ENCODE peak calls at places on chromosomes 4 and X, in six cellular contexts. One of them, this sample, is unnamed.

GRCh38 chrX:4379071-4379470 is 665.6 kb upstream of the PRKX start:
- DNase-seq in hepatocyte: peak
- DNase-seq in endothelial cell of umbilical vein: no peak
- DNase-seq in endodermal cell: no peak
- DNase-seq in fibroblast of gingiva: no peak
- DNase-seq in stimulated activated CD4-positive, alpha-beta T cell treated with anti-CD3 and anti-CD28 coated beads, Interleukin-4, amount 100 ng/mL, for 24 hours: no peak
- DNase-seq in this sample: no peak

GRCh38 chr4:38526412-38526811 is 137.6 kb upstream of the KLF3 start:
- DNase-seq in hepatocyte: no peak
- DNase-seq in endothelial cell of umbilical vein: no peak
- DNase-seq in endodermal cell: no peak
- DNase-seq in fibroblast of gingiva: no peak
- DNase-seq in stimulated activated CD4-positive, alpha-beta T cell treated with anti-CD3 and anti-CD28 coated beads, Interleukin-4, amount 100 ng/mL, for 24 hours: no peak
- DNase-seq in this sample: no peak

GRCh38 chr4:186820371-186820990 is 96.8 kb upstream of the FAT1 start:
- DNase-seq in hepatocyte: peak
- DNase-seq in endothelial cell of umbilical vein: peak
- DNase-seq in endodermal cell: no peak
- DNase-seq in fibroblast of gingiva: peak
- DNase-seq in stimulated activated CD4-positive, alpha-beta T cell treated with anti-CD3 and anti-CD28 coated beads, Interleukin-4, amount 100 ng/mL, for 24 hours: no peak
- DNase-seq in this sample: no peak

GRCh38 chrX:68511255-68511654 is 12.4 kb downstream of the YIPF6 start:
- DNase-seq in hepatocyte: peak
- DNase-seq in endothelial cell of umbilical vein: peak
- DNase-seq in endodermal cell: peak
- DNase-seq in fibroblast of gingiva: peak
- DNase-seq in stimulated activated CD4-positive, alpha-beta T cell treated with anti-CD3 and anti-CD28 coated beads, Interleukin-4, amount 100 ng/mL, for 24 hours: peak
- DNase-seq in this sample: peak

GRCh38 chrX:281166-281999 is at the start of gene PLCXD1:
- DNase-seq in hepatocyte: peak
- DNase-seq in endothelial cell of umbilical vein: no peak
- DNase-seq in endodermal cell: peak
- DNase-seq in fibroblast of gingiva: no peak
- DNase-seq in stimulated activated CD4-positive, alpha-beta T cell treated with anti-CD3 and anti-CD28 coated beads, Interleukin-4, amount 100 ng/mL, for 24 hours: no peak
- DNase-seq in this sample: no peak

GRCh38 chrX:40439625-40440532 is 140.9 kb upstream of the ATP6AP2 start:
- DNase-seq in hepatocyte: no peak
- DNase-seq in endothelial cell of umbilical vein: no peak
- DNase-seq in endodermal cell: no peak
- DNase-seq in fibroblast of gingiva: no peak
- DNase-seq in stimulated activated CD4-positive, alpha-beta T cell treated with anti-CD3 and anti-CD28 coated beads, Interleukin-4, amount 100 ng/mL, for 24 hours: no peak
- DNase-seq in this sample: no peak

GRCh38 chr4:165630671-165631070 is 242.4 kb upstream of the TLL1 start:
- DNase-seq in hepatocyte: no peak
- DNase-seq in endothelial cell of umbilical vein: no peak
- DNase-seq in endodermal cell: no peak
- DNase-seq in fibroblast of gingiva: no peak
- DNase-seq in stimulated activated CD4-positive, alpha-beta T cell treated with anti-CD3 and anti-CD28 coated beads, Interleukin-4, amount 100 ng/mL, for 24 hours: no peak
- DNase-seq in this sample: no peak

GRCh38 chr4:24752140-24752539 is 43.2 kb upstream of the SOD3 start:
- DNase-seq in hepatocyte: no peak
- DNase-seq in endothelial cell of umbilical vein: no peak
- DNase-seq in endodermal cell: no peak
- DNase-seq in fibroblast of gingiva: no peak
- DNase-seq in stimulated activated CD4-positive, alpha-beta T cell treated with anti-CD3 and anti-CD28 coated beads, Interleukin-4, amount 100 ng/mL, for 24 hours: no peak
- DNase-seq in this sample: no peak

GRCh38 chrX:100731441-100732281 is at the start of gene SYTL4:
- DNase-seq in hepatocyte: peak
- DNase-seq in endothelial cell of umbilical vein: peak
- DNase-seq in endodermal cell: peak
- DNase-seq in fibroblast of gingiva: peak
- DNase-seq in stimulated activated CD4-positive, alpha-beta T cell treated with anti-CD3 and anti-CD28 coated beads, Interleukin-4, amount 100 ng/mL, for 24 hours: no peak
- DNase-seq in this sample: no peak

GRCh38 chrX:11934089-11934488 is 176.1 kb downstream of the MSL3 start:
- DNase-seq in hepatocyte: no peak
- DNase-seq in endothelial cell of umbilical vein: no peak
- DNase-seq in endodermal cell: no peak
- DNase-seq in fibroblast of gingiva: no peak
- DNase-seq in stimulated activated CD4-positive, alpha-beta T cell treated with anti-CD3 and anti-CD28 coated beads, Interleukin-4, amount 100 ng/mL, for 24 hours: no peak
- DNase-seq in this sample: no peak

GRCh38 chr4:2786152-2786671 is 6.7 kb upstream of the SH3BP2 start:
- DNase-seq in hepatocyte: no peak
- DNase-seq in endothelial cell of umbilical vein: no peak
- DNase-seq in endodermal cell: no peak
- DNase-seq in fibroblast of gingiva: no peak
- DNase-seq in stimulated activated CD4-positive, alpha-beta T cell treated with anti-CD3 and anti-CD28 coated beads, Interleukin-4, amount 100 ng/mL, for 24 hours: peak
- DNase-seq in this sample: no peak

GRCh38 chr4:153045111-153045982 is 109.2 kb downstream of the FHDC1 start:
- DNase-seq in hepatocyte: no peak
- DNase-seq in endothelial cell of umbilical vein: no peak
- DNase-seq in endodermal cell: no peak
- DNase-seq in fibroblast of gingiva: no peak
- DNase-seq in stimulated activated CD4-positive, alpha-beta T cell treated with anti-CD3 and anti-CD28 coated beads, Interleukin-4, amount 100 ng/mL, for 24 hours: no peak
- DNase-seq in this sample: no peak

GRCh38 chr4:87120411-87121162 is 99.8 kb downstream of the KLHL8 start:
- DNase-seq in hepatocyte: peak
- DNase-seq in endothelial cell of umbilical vein: peak
- DNase-seq in endodermal cell: no peak
- DNase-seq in fibroblast of gingiva: no peak
- DNase-seq in stimulated activated CD4-positive, alpha-beta T cell treated with anti-CD3 and anti-CD28 coated beads, Interleukin-4, amount 100 ng/mL, for 24 hours: no peak
- DNase-seq in this sample: no peak

GRCh38 chr4:10245761-10246160 is 129.2 kb upstream of the WDR1 start:
- DNase-seq in hepatocyte: no peak
- DNase-seq in endothelial cell of umbilical vein: no peak
- DNase-seq in endodermal cell: no peak
- DNase-seq in fibroblast of gingiva: no peak
- DNase-seq in stimulated activated CD4-positive, alpha-beta T cell treated with anti-CD3 and anti-CD28 coated beads, Interleukin-4, amount 100 ng/mL, for 24 hours: no peak
- DNase-seq in this sample: no peak

GRCh38 chr4:17619416-17620105 is 5.1 kb downstream of the MED28 start:
- DNase-seq in hepatocyte: no peak
- DNase-seq in endothelial cell of umbilical vein: no peak
- DNase-seq in endodermal cell: no peak
- DNase-seq in fibroblast of gingiva: peak
- DNase-seq in stimulated activated CD4-positive, alpha-beta T cell treated with anti-CD3 and anti-CD28 coated beads, Interleukin-4, amount 100 ng/mL, for 24 hours: no peak
- DNase-seq in this sample: no peak

GRCh38 chr4:3665360-3665891 is 100.8 kb upstream of the ADRA2C start:
- DNase-seq in hepatocyte: no peak
- DNase-seq in endothelial cell of umbilical vein: no peak
- DNase-seq in endodermal cell: no peak
- DNase-seq in fibroblast of gingiva: no peak
- DNase-seq in stimulated activated CD4-positive, alpha-beta T cell treated with anti-CD3 and anti-CD28 coated beads, Interleukin-4, amount 100 ng/mL, for 24 hours: no peak
- DNase-seq in this sample: no peak

GRCh38 chrX:110259065-110259559 is 58.8 kb downstream of the AMMECR1 start:
- DNase-seq in hepatocyte: no peak
- DNase-seq in endothelial cell of umbilical vein: no peak
- DNase-seq in endodermal cell: no peak
- DNase-seq in fibroblast of gingiva: no peak
- DNase-seq in stimulated activated CD4-positive, alpha-beta T cell treated with anti-CD3 and anti-CD28 coated beads, Interleukin-4, amount 100 ng/mL, for 24 hours: no peak
- DNase-seq in this sample: no peak

GRCh38 chr4:155758500-155759371 is at the start of gene GUCY1B1:
- DNase-seq in hepatocyte: peak
- DNase-seq in endothelial cell of umbilical vein: peak
- DNase-seq in endodermal cell: peak
- DNase-seq in fibroblast of gingiva: peak
- DNase-seq in stimulated activated CD4-positive, alpha-beta T cell treated with anti-CD3 and anti-CD28 coated beads, Interleukin-4, amount 100 ng/mL, for 24 hours: peak
- DNase-seq in this sample: peak

GRCh38 chr4:131052646-131053045 is 1956.7 kb downstream of the C4orf33 start:
- DNase-seq in hepatocyte: peak
- DNase-seq in endothelial cell of umbilical vein: no peak
- DNase-seq in endodermal cell: no peak
- DNase-seq in fibroblast of gingiva: peak
- DNase-seq in stimulated activated CD4-positive, alpha-beta T cell treated with anti-CD3 and anti-CD28 coated beads, Interleukin-4, amount 100 ng/mL, for 24 hours: no peak
- DNase-seq in this sample: no peak

GRCh38 chr4:161206528-161207080 is 957.2 kb downstream of the FSTL5 start:
- DNase-seq in hepatocyte: no peak
- DNase-seq in endothelial cell of umbilical vein: no peak
- DNase-seq in endodermal cell: no peak
- DNase-seq in fibroblast of gingiva: no peak
- DNase-seq in stimulated activated CD4-positive, alpha-beta T cell treated with anti-CD3 and anti-CD28 coated beads, Interleukin-4, amount 100 ng/mL, for 24 hours: no peak
- DNase-seq in this sample: no peak

GRCh38 chrX:41589634-41590270 is 99.0 kb upstream of the GPR34 start:
- DNase-seq in hepatocyte: peak
- DNase-seq in endothelial cell of umbilical vein: no peak
- DNase-seq in endodermal cell: no peak
- DNase-seq in fibroblast of gingiva: peak
- DNase-seq in stimulated activated CD4-positive, alpha-beta T cell treated with anti-CD3 and anti-CD28 coated beads, Interleukin-4, amount 100 ng/mL, for 24 hours: no peak
- DNase-seq in this sample: no peak

GRCh38 chr4:84481879-84482245 is 17.2 kb downstream of the NKX6-1 start:
- DNase-seq in hepatocyte: no peak
- DNase-seq in endothelial cell of umbilical vein: no peak
- DNase-seq in endodermal cell: peak
- DNase-seq in fibroblast of gingiva: no peak
- DNase-seq in stimulated activated CD4-positive, alpha-beta T cell treated with anti-CD3 and anti-CD28 coated beads, Interleukin-4, amount 100 ng/mL, for 24 hours: no peak
- DNase-seq in this sample: no peak

GRCh38 chrX:16827225-16827624 is 41.0 kb downstream of the TXLNG start:
- DNase-seq in hepatocyte: no peak
- DNase-seq in endothelial cell of umbilical vein: peak
- DNase-seq in endodermal cell: no peak
- DNase-seq in fibroblast of gingiva: no peak
- DNase-seq in stimulated activated CD4-positive, alpha-beta T cell treated with anti-CD3 and anti-CD28 coated beads, Interleukin-4, amount 100 ng/mL, for 24 hours: no peak
- DNase-seq in this sample: no peak

GRCh38 chr4:144374065-144374464 is 233.5 kb upstream of the GYPA start:
- DNase-seq in hepatocyte: no peak
- DNase-seq in endothelial cell of umbilical vein: no peak
- DNase-seq in endodermal cell: peak
- DNase-seq in fibroblast of gingiva: no peak
- DNase-seq in stimulated activated CD4-positive, alpha-beta T cell treated with anti-CD3 and anti-CD28 coated beads, Interleukin-4, amount 100 ng/mL, for 24 hours: no peak
- DNase-seq in this sample: no peak

GRCh38 chr4:4759233-4759632 is 100.2 kb upstream of the MSX1 start:
- DNase-seq in hepatocyte: no peak
- DNase-seq in endothelial cell of umbilical vein: no peak
- DNase-seq in endodermal cell: no peak
- DNase-seq in fibroblast of gingiva: no peak
- DNase-seq in stimulated activated CD4-positive, alpha-beta T cell treated with anti-CD3 and anti-CD28 coated beads, Interleukin-4, amount 100 ng/mL, for 24 hours: no peak
- DNase-seq in this sample: no peak

GRCh38 chr4:76596713-76597112 is 161.7 kb downstream of the SHROOM3 start:
- DNase-seq in hepatocyte: no peak
- DNase-seq in endothelial cell of umbilical vein: no peak
- DNase-seq in endodermal cell: no peak
- DNase-seq in fibroblast of gingiva: no peak
- DNase-seq in stimulated activated CD4-positive, alpha-beta T cell treated with anti-CD3 and anti-CD28 coated beads, Interleukin-4, amount 100 ng/mL, for 24 hours: no peak
- DNase-seq in this sample: no peak

GRCh38 chr4:109303141-109303499 is 662 bp upstream of the COL25A1 start:
- DNase-seq in hepatocyte: peak
- DNase-seq in endothelial cell of umbilical vein: peak
- DNase-seq in endodermal cell: no peak
- DNase-seq in fibroblast of gingiva: no peak
- DNase-seq in stimulated activated CD4-positive, alpha-beta T cell treated with anti-CD3 and anti-CD28 coated beads, Interleukin-4, amount 100 ng/mL, for 24 hours: no peak
- DNase-seq in this sample: no peak